ENCODE peak calls at places on chromosomes 2 and 18, in four cellular contexts. H is OCI-LY7, N is fibroblast of pulmonary artery, F is cardiac fibroblast. E is an unnamed sample.

GRCh38 chr2:174338626-174339570 is 4.1 kb downstream of the SP9 start:
- DNase-seq in N (no peak), H (no peak), F (no peak), E (no peak)

GRCh38 chr2:188963738-188964137 is 10.4 kb upstream of the COL3A1 start:
- DNase-seq in N (peak; percentile 46), F (peak; percentile 10), H (no peak), E (no peak)

GRCh38 chr18:44696892-44697291 is 16.2 kb downstream of the SETBP1 start:
- DNase-seq in H (no peak), N (peak; percentile 19), F (peak; percentile 18), E (no peak)

GRCh38 chr18:52657063-52657462 is 317.1 kb downstream of the DCC start:
- DNase-seq in F (no peak), N (no peak), H (no peak), E (no peak)

GRCh38 chr2:227164745-227165350 is 424 bp downstream of the COL4A3 start:
- DNase-seq in H (peak; percentile 63), N (no peak), F (no peak), E (no peak)

GRCh38 chr2:25324905-25325592 is 16.7 kb downstream of the DNMT3A start:
- DNase-seq in F (peak; percentile 76), N (peak; percentile 39), H (no peak), E (peak; percentile 92)

GRCh38 chr18:41703744-41704530 is 251.1 kb upstream of the PIK3C3 start:
- DNase-seq in F (peak; percentile 8), N (peak; percentile 53), H (no peak), E (no peak)

GRCh38 chr18:71362140-71362539 is 1073.3 kb downstream of the SOCS6 start:
- DNase-seq in H (no peak), N (no peak), F (no peak), E (no peak)

GRCh38 chr18:76764296-76764901 is 58.0 kb upstream of the ZNF236 start:
- DNase-seq in F (no peak), H (no peak), N (no peak), E (no peak)

GRCh38 chr2:79941172-79941571 is 363.4 kb downstream of the LRRTM1 start:
- DNase-seq in N (no peak), F (no peak), H (no peak), E (no peak)
- H3K4me3 ChIP-seq in N (no peak overlapping the region), F (no peak overlapping the region), H (no peak overlapping the region), E (no peak overlapping the region)

DNA sequence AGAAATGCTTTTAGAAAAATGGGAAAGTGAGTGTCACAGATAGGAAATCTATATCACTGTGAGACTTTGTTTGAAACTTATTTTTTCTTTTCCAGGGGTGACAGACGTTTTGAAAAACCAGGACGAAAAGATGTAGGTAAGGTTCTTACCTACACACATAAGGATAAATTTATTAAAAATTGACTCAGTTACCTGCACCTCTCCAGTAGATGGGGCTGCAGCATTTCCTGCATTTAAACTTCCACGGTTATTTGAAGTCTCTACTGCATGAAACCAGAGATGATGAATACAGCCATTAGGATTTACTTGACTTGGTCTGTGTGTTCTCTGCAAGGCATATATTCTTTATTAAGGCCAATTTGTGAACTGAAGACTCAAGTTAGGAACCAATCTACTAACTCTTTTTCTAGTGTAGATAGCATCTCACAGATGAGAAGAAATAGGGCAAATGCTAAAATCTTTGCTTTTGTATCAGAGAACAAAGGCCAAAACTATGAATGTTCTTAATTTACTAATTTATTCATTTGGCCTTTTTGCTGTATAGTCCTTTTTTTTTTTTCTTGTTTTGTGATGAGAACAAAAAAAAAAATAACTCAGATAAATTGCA is 15.0 kb downstream of the KCNJ13 start:
- DNase-seq in F (peak; percentile 55), N (peak; percentile 59), H (peak; percentile 70), E (no peak)
- H3K4me3 ChIP-seq in F (no peak overlapping the region), N (no peak overlapping the region), H (no peak overlapping the region), E (no peak overlapping the region)

GRCh38 chr2:230658877-230659652 is 53.6 kb upstream of the CAB39 start:
- DNase-seq in F (no peak), H (no peak), N (no peak), E (no peak)
- H3K4me3 ChIP-seq in F (no peak overlapping the region), H (no peak overlapping the region), N (no peak overlapping the region), E (no peak overlapping the region)

GRCh38 chr18:51028201-51028805 is 1.7 kb upstream of the SMAD4 start:
- DNase-seq in N (no peak), F (peak; percentile 34), H (peak; percentile 40), E (no peak)
- H3K4me3 ChIP-seq in N (no peak overlapping the region), F (no peak overlapping the region), H (no peak overlapping the region), E (no peak overlapping the region)

GRCh38 chr18:35780937-35781336 is 191.5 kb upstream of the RMP24 start:
- DNase-seq in N (no peak), H (no peak), F (no peak), E (no peak)

GRCh38 chr18:35782926-35783325 is 189.6 kb upstream of the RMP24 start:
- DNase-seq in F (no peak), H (no peak), N (no peak), E (no peak)

GRCh38 chr18:35789543-35789942 is 182.9 kb upstream of the RMP24 start:
- DNase-seq in F (no peak), N (no peak), H (no peak), E (no peak)

DNA sequence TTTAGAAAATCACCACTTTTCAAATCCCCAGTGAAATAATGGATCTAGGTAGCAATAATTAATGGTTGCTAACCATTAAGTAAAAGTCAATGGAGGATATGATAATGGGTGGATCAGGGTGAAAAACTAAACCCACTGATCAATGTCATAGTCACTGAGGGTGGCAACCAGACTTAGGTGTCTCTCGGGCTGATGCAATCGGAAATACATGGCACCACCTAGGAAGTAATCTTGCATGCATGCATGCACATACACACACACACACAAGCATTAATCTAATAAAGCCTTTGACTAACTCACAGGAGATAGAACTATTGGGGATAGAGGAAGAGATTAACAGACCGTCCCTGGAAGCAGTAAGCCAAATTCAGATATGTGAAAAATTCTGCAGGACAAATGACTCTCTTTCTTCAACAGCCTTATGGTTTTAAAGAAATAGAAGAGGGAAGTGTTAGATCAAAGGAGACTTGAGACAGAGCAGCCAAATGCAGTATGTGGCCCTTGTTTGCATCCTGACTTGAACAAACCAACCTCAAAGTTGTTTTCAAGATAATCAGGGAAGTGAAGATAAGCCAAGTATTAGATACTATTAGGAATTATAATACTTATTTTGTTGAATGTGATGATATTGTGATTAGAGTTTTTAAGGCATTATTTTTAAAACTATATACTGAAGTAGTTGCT is 186.0 kb upstream of the RMP24 start:
- DNase-seq in F (no peak), N (no peak), H (peak; percentile 76), E (no peak)
- H3K4me3 ChIP-seq in F (no peak overlapping the region), N (no peak overlapping the region), H (peak overlapping the region; percentile 37), E (no peak overlapping the region)

GRCh38 chr2:103402944-103403343 is 641.1 kb downstream of the TMEM182 start:
- DNase-seq in F (no peak), H (no peak), N (no peak), E (no peak)

GRCh38 chr2:103396152-103396551 is 634.3 kb downstream of the TMEM182 start:
- DNase-seq in H (no peak), F (no peak), N (no peak), E (no peak)

GRCh38 chr2:103401621-103402020 is 639.8 kb downstream of the TMEM182 start:
- DNase-seq in F (peak; percentile 20), H (no peak), N (peak; percentile 71), E (no peak)
- H3K4me3 ChIP-seq in F (no peak overlapping the region), H (no peak overlapping the region), N (no peak overlapping the region), E (no peak overlapping the region)

E was measured in uterus.